ENCODE peak calls at places on chromosomes 6 and 20, in six cellular contexts. D, I, H, J, A and N are unnamed samples.

GRCh38 chr6:141244366-141244765 is 888.4 kb upstream of the GJE1 start:
- DNase-seq in D (no peak), I (no peak), H (no peak), J (no peak), A (no peak), N (no peak)

GRCh38 chr6:19836799-19837510 is at the start of gene ID4:
- DNase-seq in D (no peak), I (peak; percentile 97), H (peak; percentile 76), J (peak; percentile 14), A (no peak), N (peak; percentile 89)

GRCh38 chr6:36769161-36769675 is 70.0 kb downstream of the CPNE5 start:
- DNase-seq in D (no peak), I (no peak), H (peak; percentile 84), J (no peak), A (no peak), N (no peak)

GRCh38 chr20:49283176-49283702 is 5.4 kb upstream of the ZNFX1 start:
- DNase-seq in D (peak; percentile 2), I (no peak), H (no peak), J (no peak), A (no peak), N (no peak)

GRCh38 chr20:17681741-17682102 is 320 bp downstream of the RRBP1 start:
- DNase-seq in D (no peak), I (no peak), H (no peak), J (no peak), A (no peak), N (no peak)

GRCh38 chr6:3813918-3814317 is 35.3 kb upstream of the FAM50B start:
- DNase-seq in D (no peak), I (no peak), H (no peak), J (no peak), A (no peak), N (no peak)

GRCh38 chr6:163429858-163430448 is 15.4 kb downstream of the QKI start:
- DNase-seq in D (no peak), I (no peak), H (no peak), J (no peak), A (no peak), N (no peak)

GRCh38 chr6:6640915-6641314 is 52.4 kb downstream of the LY86 start:
- DNase-seq in D (no peak), I (no peak), H (no peak), J (no peak), A (no peak), N (no peak)

GRCh38 chr6:159692303-159693127 is 526 bp downstream of the SOD2 start:
- DNase-seq in D (peak; percentile 40), I (peak; percentile 83), H (peak; percentile 72), J (peak; percentile 81), A (no peak), N (peak; percentile 40)

GRCh38 chr6:6557871-6558270 is 30.6 kb upstream of the LY86 start:
- DNase-seq in D (no peak), I (no peak), H (no peak), J (no peak), A (no peak), N (no peak)

GRCh38 chr6:83467620-83468036 is 36.8 kb upstream of the ME1 start:
- DNase-seq in D (no peak), I (peak; percentile 78), H (no peak), J (no peak), A (no peak), N (peak; percentile 35)

GRCh38 chr20:57160985-57161384 is 105.5 kb downstream of the BMP7 start:
- DNase-seq in D (no peak), I (no peak), H (no peak), J (no peak), A (no peak), N (no peak)

GRCh38 chr6:44926556-44926955 is 401.6 kb upstream of the RUNX2 start:
- DNase-seq in D (no peak), I (no peak), H (peak; percentile 36), J (no peak), A (no peak), N (no peak)

GRCh38 chr6:150325093-150325772 is 43.6 kb upstream of the IYD start:
- DNase-seq in D (no peak), I (no peak), H (no peak), J (no peak), A (no peak), N (no peak)

GRCh38 chr6:12014027-12014872 is 2.1 kb downstream of the HIVEP1 start:
- DNase-seq in D (peak; percentile 25), I (no peak), H (peak; percentile 93), J (no peak), A (peak; percentile 76), N (no peak)

GRCh38 chr20:6769953-6770831 is 2.7 kb downstream of the BMP2 start:
- DNase-seq in D (no peak), I (peak; percentile 87), H (no peak), J (peak; percentile 14), A (no peak), N (no peak)

GRCh38 chr6:43093361-43094289 is 17.5 kb downstream of the PTK7 start:
- DNase-seq in D (no peak), I (no peak), H (peak; percentile 89), J (no peak), A (no peak), N (peak; percentile 20)

GRCh38 chr6:10338151-10338550 is 76.7 kb downstream of the TFAP2A start:
- DNase-seq in D (no peak), I (no peak), H (peak; percentile 18), J (no peak), A (no peak), N (no peak)

GRCh38 chr6:37316071-37316470 is 37.7 kb upstream of the RNF8 start:
- DNase-seq in D (no peak), I (no peak), H (no peak), J (no peak), A (no peak), N (no peak)

GRCh38 chr20:5171790-5172164 is 45.0 kb downstream of the CDS2 start:
- DNase-seq in D (no peak), I (no peak), H (no peak), J (no peak), A (no peak), N (no peak)

GRCh38 chr20:23049933-23050838 is 714 bp upstream of the THBD start:
- DNase-seq in D (no peak), I (peak; percentile 83), H (peak; percentile 28), J (peak; percentile 10), A (no peak), N (no peak)

GRCh38 chr20:32820000-32820697 is 395 bp downstream of the MAPRE1 start:
- DNase-seq in D (peak; percentile 69), I (peak; percentile 88), H (peak; percentile 71), J (peak; percentile 85), A (peak; percentile 31), N (peak; percentile 60)

GRCh38 chr20:11375368-11375767 is 542.3 kb upstream of the BTBD3 start:
- DNase-seq in D (peak; percentile 10), I (no peak), H (no peak), J (no peak), A (no peak), N (no peak)

GRCh38 chr6:132731086-132731485 is 17.2 kb upstream of the VNN1 start:
- DNase-seq in D (no peak), I (no peak), H (peak; percentile 63), J (no peak), A (no peak), N (no peak)

GRCh38 chr20:12640255-12640654 is 368.5 kb upstream of the SPTLC3 start:
- DNase-seq in D (no peak), I (no peak), H (no peak), J (no peak), A (no peak), N (no peak)

GRCh38 chr6:209432-210103 is 82.7 kb upstream of the DUSP22 start:
- DNase-seq in D (no peak), I (no peak), H (no peak), J (peak; percentile 88), A (no peak), N (no peak)

GRCh38 chr6:55668625-55669024 is 89.6 kb upstream of the HMGCLL1 start:
- DNase-seq in D (no peak), I (no peak), H (peak; percentile 31), J (no peak), A (no peak), N (no peak)

GRCh38 chr20:62096421-62097380 is 25.6 kb upstream of the LSM14B start:
- DNase-seq in D (no peak), I (no peak), H (no peak), J (no peak), A (no peak), N (no peak)

GRCh38 chr20:44050925-44051660 is 135.9 kb downstream of the JPH2 start:
- DNase-seq in D (no peak), I (peak; percentile 54), H (no peak), J (no peak), A (no peak), N (no peak)

GRCh38 chr20:53187402-53187801 is 215.2 kb downstream of the TSHZ2 start:
- DNase-seq in D (no peak), I (no peak), H (no peak), J (no peak), A (no peak), N (no peak)

GRCh38 chr6:158780963-158781691 is 38.0 kb downstream of the EZR start:
- DNase-seq in D (no peak), I (peak; percentile 73), H (no peak), J (no peak), A (no peak), N (no peak)